ENCODE peak calls at places on chromosome 21, in ten cellular contexts. Y, B, X, P, F, J, L, C, O and V are unnamed samples.

GRCh38 chr21:46500224-46500861 is 41.7 kb downstream of the DIP2A start:
- DNase-seq in Y (no peak), B (no peak), X (no peak), P (no peak), F (no peak), J (no peak), L (no peak), C (no peak), O (no peak), V (no peak)

GRCh38 chr21:27362249-27362648 is 395.4 kb upstream of the ADAMTS5 start:
- DNase-seq in Y (no peak), B (no peak), X (no peak), P (no peak), F (no peak), J (no peak), L (no peak), C (no peak), O (no peak), V (no peak)

GRCh38 chr21:43292041-43292865 is 123.4 kb downstream of the CRYAA start:
- DNase-seq in Y (no peak), B (peak), X (no peak), P (peak), F (no peak), J (no peak), L (no peak), C (no peak), O (no peak), V (no peak)

GRCh38 chr21:42975886-42976608 is 1.7 kb downstream of the PKNOX1 start:
- DNase-seq in Y (no peak), B (no peak), X (no peak), P (no peak), F (no peak), J (no peak), L (no peak), C (no peak), O (no peak), V (no peak)

GRCh38 chr21:35616090-35616489 is 444.2 kb downstream of the SETD4 start:
- DNase-seq in Y (no peak), B (no peak), X (no peak), P (no peak), F (no peak), J (no peak), L (peak), C (no peak), O (no peak), V (no peak)

GRCh38 chr21:34930971-34931370 is 118.1 kb downstream of the RUNX1 start:
- DNase-seq in Y (no peak), B (no peak), X (no peak), P (no peak), F (no peak), J (no peak), L (no peak), C (no peak), O (no peak), V (no peak)

GRCh38 chr21:25464275-25464674 is 143.0 kb downstream of the MRPL39 start:
- DNase-seq in Y (no peak), B (no peak), X (no peak), P (no peak), F (no peak), J (no peak), L (no peak), C (no peak), O (no peak), V (no peak)

GRCh38 chr21:32226444-32226843 is 52.4 kb downstream of the MIS18A start:
- DNase-seq in Y (no peak), B (no peak), X (no peak), P (no peak), F (no peak), J (no peak), L (no peak), C (no peak), O (no peak), V (no peak)

GRCh38 chr21:15063821-15064575 is 802 bp downstream of the NRIP1 start:
- DNase-seq in Y (no peak), B (peak), X (peak), P (peak), F (peak), J (peak), L (no peak), C (peak), O (peak), V (peak)

GRCh38 chr21:28615276-28615675 is 377.4 kb downstream of the LTN1 start:
- DNase-seq in Y (no peak), B (no peak), X (no peak), P (no peak), F (no peak), J (no peak), L (no peak), C (no peak), O (no peak), V (no peak)

GRCh38 chr21:14734833-14735232 is 188.7 kb upstream of the SAMSN1 start:
- DNase-seq in Y (no peak), B (no peak), X (no peak), P (no peak), F (no peak), J (no peak), L (no peak), C (no peak), O (no peak), V (no peak)

GRCh38 chr21:46550511-46550941 is 54.4 kb downstream of the S100B start:
- DNase-seq in Y (no peak), B (no peak), X (no peak), P (no peak), F (no peak), J (peak), L (no peak), C (no peak), O (no peak), V (no peak)

GRCh38 chr21:27841084-27841483 is 874.2 kb upstream of the ADAMTS5 start:
- DNase-seq in Y (no peak), B (no peak), X (no peak), P (no peak), F (no peak), J (no peak), L (no peak), C (no peak), O (no peak), V (no peak)

GRCh38 chr21:37098756-37099155 is 25.7 kb downstream of the TTC3 start:
- DNase-seq in Y (no peak), B (no peak), X (no peak), P (no peak), F (no peak), J (no peak), L (no peak), C (no peak), O (no peak), V (no peak)

GRCh38 chr21:31559368-31560119 is 99.9 kb upstream of the SOD1 start:
- DNase-seq in Y (no peak), B (peak), X (peak), P (peak), F (peak), J (peak), L (peak), C (peak), O (peak), V (peak)

GRCh38 chr21:28636988-28637691 is 355.5 kb downstream of the LTN1 start:
- DNase-seq in Y (no peak), B (no peak), X (no peak), P (no peak), F (no peak), J (no peak), L (peak), C (no peak), O (no peak), V (no peak)

GRCh38 chr21:14862794-14863720 is 201.7 kb downstream of the NRIP1 start:
- DNase-seq in Y (no peak), B (no peak), X (no peak), P (no peak), F (no peak), J (no peak), L (no peak), C (no peak), O (no peak), V (peak)

GRCh38 chr21:14736162-14736561 is 190.0 kb upstream of the SAMSN1 start:
- DNase-seq in Y (no peak), B (no peak), X (no peak), P (no peak), F (no peak), J (no peak), L (no peak), C (no peak), O (no peak), V (no peak)

GRCh38 chr21:27561116-27561515 is 594.2 kb upstream of the ADAMTS5 start:
- DNase-seq in Y (no peak), B (no peak), X (peak), P (peak), F (no peak), J (no peak), L (no peak), C (no peak), O (no peak), V (no peak)

GRCh38 chr21:32020551-32020950 is 147.7 kb downstream of the HUNK start:
- DNase-seq in Y (no peak), B (no peak), X (no peak), P (no peak), F (no peak), J (no peak), L (no peak), C (no peak), O (no peak), V (no peak)

GRCh38 chr21:35810431-35810970 is 249.8 kb downstream of the SETD4 start:
- DNase-seq in Y (no peak), B (no peak), X (no peak), P (no peak), F (no peak), J (no peak), L (no peak), C (no peak), O (no peak), V (no peak)

GRCh38 chr21:43814215-43815106 is 25.1 kb downstream of the RRP1 start:
- DNase-seq in Y (no peak), B (no peak), X (no peak), P (no peak), F (no peak), J (no peak), L (no peak), C (no peak), O (no peak), V (no peak)

GRCh38 chr21:15631342-15631741 is 98.4 kb upstream of the USP25 start:
- DNase-seq in Y (no peak), B (no peak), X (no peak), P (no peak), F (no peak), J (no peak), L (peak), C (no peak), O (no peak), V (no peak)

GRCh38 chr21:46388896-46389295 is 64.9 kb downstream of the PCNT start:
- DNase-seq in Y (no peak), B (no peak), X (no peak), P (no peak), F (no peak), J (no peak), L (no peak), C (no peak), O (no peak), V (no peak)

GRCh38 chr21:43983390-43983789 is 28.7 kb upstream of the TRAPPC10 start:
- DNase-seq in Y (no peak), B (no peak), X (no peak), P (no peak), F (no peak), J (no peak), L (no peak), C (no peak), O (no peak), V (no peak)

GRCh38 chr21:35476616-35477395 is 427.7 kb upstream of the RUNX1 start:
- DNase-seq in Y (no peak), B (no peak), X (no peak), P (no peak), F (no peak), J (no peak), L (peak), C (no peak), O (no peak), V (no peak)

GRCh38 chr21:15604424-15604823 is 125.4 kb upstream of the USP25 start:
- DNase-seq in Y (no peak), B (no peak), X (no peak), P (no peak), F (no peak), J (no peak), L (peak), C (no peak), O (no peak), V (no peak)

GRCh38 chr21:36753556-36753955 is 54.6 kb downstream of the SIM2 start:
- DNase-seq in Y (no peak), B (no peak), X (no peak), P (no peak), F (no peak), J (no peak), L (peak), C (no peak), O (no peak), V (no peak)

GRCh38 chr21:36754241-36754881 is 55.4 kb downstream of the SIM2 start:
- DNase-seq in Y (no peak), B (no peak), X (no peak), P (no peak), F (no peak), J (no peak), L (no peak), C (no peak), O (no peak), V (no peak)

GRCh38 chr21:28454978-28455600 is 537.6 kb downstream of the LTN1 start:
- DNase-seq in Y (no peak), B (no peak), X (no peak), P (no peak), F (no peak), J (no peak), L (no peak), C (no peak), O (no peak), V (no peak)

GRCh38 chr21:27776925-27777553 is 810.2 kb upstream of the ADAMTS5 start:
- DNase-seq in Y (no peak), B (peak), X (no peak), P (peak), F (no peak), J (peak), L (no peak), C (no peak), O (no peak), V (no peak)

GRCh38 chr21:43295016-43295958 is 126.5 kb downstream of the CRYAA start:
- DNase-seq in Y (no peak), B (peak), X (no peak), P (peak), F (no peak), J (no peak), L (no peak), C (no peak), O (no peak), V (no peak)

DNA sequence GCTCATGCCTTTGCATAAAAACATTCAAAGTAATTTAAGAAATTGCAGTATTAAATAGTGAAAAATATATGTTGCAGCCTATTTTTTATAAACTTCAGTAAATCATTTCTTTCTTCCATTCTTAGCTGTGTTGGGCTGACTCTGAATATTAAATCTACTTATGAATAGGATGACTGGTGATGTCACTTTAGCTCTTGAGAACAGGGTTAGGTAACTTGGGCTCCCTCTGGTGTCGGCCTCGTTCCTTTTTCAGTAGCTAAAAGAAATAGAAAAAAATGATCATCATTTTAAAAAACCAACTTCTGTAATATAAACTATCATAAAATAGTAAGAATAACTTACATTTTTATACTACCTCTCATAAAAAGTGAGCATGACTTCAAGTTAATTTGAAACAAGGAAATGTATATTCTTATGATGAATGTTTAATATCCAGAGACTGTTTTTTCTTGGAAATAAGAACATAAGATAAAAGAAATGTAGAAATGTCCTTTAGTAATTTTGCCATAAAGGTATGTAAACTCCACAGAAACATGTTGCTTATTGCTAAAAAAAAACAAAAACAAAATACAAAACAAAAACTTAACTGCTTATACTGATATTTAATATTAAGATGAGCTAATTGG is 26.8 kb upstream of the NCAM2 start:
- DNase-seq in Y (peak), B (no peak), X (peak), P (peak), F (no peak), J (no peak), L (no peak), C (peak), O (no peak), V (peak)
- TF ChIP-seq CTCF in Y (no peak), B (no peak), X (no peak), P (peak), F (no peak), J (peak), L (no peak), C (peak), O (peak), V (peak)

GRCh38 chr21:33901421-33902288 is 13.9 kb downstream of the ATP5PO start:
- DNase-seq in Y (no peak), B (no peak), X (no peak), P (no peak), F (no peak), J (no peak), L (peak), C (peak), O (no peak), V (peak)
- TF ChIP-seq CTCF in Y (peak), B (no peak), X (no peak), P (peak), F (peak), J (peak), L (peak), C (peak), O (peak), V (peak)

GRCh38 chr21:38170283-38170682 is 86.5 kb upstream of the KCNJ15 start:
- DNase-seq in Y (no peak), B (no peak), X (no peak), P (no peak), F (no peak), J (peak), L (no peak), C (no peak), O (no peak), V (peak)
- TF ChIP-seq CTCF in Y (peak), B (no peak), X (no peak), P (peak), F (no peak), J (peak), L (peak), C (no peak), O (no peak), V (peak)

GRCh38 chr21:41973861-41974751 is 20.3 kb upstream of the C2CD2 start:
- DNase-seq in Y (peak), B (no peak), X (no peak), P (peak), F (peak), J (peak), L (no peak), C (no peak), O (peak), V (no peak)
- TF ChIP-seq CTCF in Y (no peak), B (no peak), X (peak), P (no peak), F (no peak), J (no peak), L (peak), C (no peak), O (peak), V (peak)

DNA sequence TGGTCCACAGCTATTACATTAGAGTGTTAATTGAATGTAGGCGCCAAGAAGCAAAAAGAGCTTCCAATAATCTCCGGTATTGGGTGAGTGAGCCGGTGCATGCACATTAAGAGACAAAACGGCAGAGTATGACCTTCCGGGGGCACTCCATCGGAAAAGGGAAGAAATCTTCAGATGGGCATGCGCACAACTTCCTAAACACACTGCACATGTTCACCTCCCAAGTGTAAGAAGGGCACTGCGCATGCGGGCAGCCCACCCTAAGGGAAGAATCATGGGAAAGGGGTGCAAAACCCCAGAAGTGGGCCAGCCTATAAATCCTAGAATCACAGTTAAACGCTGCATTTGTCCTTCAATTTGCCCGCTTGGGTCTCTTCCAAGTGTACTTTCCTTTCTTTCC is 6.7 kb upstream of the IFNAR1 start:
- DNase-seq in Y (no peak), B (no peak), X (no peak), P (no peak), F (no peak), J (no peak), L (no peak), C (no peak), O (no peak), V (no peak)
- TF ChIP-seq CTCF in Y (no peak), B (no peak), X (no peak), P (no peak), F (no peak), J (no peak), L (no peak), C (no peak), O (no peak), V (no peak)

GRCh38 chr21:30468912-30469812 is 11.0 kb downstream of the KRTAP19-1 start:
- DNase-seq in Y (no peak), B (no peak), X (no peak), P (no peak), F (no peak), J (no peak), L (no peak), C (no peak), O (no peak), V (no peak)

GRCh38 chr21:30463713-30464112 is 16.5 kb downstream of the KRTAP19-1 start:
- DNase-seq in Y (no peak), B (no peak), X (no peak), P (no peak), F (no peak), J (no peak), L (no peak), C (no peak), O (no peak), V (no peak)
- TF ChIP-seq CTCF in Y (peak), B (no peak), X (no peak), P (peak), F (no peak), J (no peak), L (peak), C (peak), O (peak), V (peak)

DNA sequence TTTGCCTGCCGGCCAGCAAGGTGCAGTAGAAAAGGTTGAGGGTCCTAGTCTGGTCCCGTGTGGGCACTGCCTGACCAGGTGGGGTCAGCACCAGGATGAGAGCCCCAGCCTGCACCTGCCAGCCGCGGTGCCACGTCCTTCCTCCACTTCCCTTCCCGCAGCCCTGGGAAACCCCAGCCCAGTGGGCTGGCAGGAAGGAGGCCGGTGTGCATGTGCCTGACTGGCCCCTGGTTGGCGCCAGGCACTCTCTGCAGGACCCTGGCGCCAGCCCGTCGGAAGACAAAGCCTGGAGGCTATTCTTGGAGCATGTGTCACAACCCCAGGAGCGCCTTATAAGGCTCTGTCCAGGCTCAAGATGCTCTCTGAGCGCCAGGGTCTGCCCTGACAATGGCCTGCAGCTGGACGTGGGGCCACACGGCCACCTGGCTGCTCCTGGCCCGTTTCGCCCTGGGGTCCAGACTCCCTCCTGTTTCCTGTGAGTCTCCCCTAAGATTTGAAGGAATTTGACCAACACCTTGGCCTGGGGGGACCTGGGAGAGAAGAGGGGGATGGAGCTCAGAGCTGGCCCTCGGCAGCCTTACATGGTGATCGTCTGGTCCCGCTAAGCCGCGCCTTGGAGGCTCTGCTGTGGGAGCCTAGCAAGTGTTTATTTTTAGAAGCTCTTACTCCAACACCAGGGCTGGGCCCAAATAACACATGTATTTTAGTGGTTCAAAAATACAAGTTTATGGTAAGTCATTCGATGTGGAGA is 31.9 kb upstream of the POFUT2 start:
- DNase-seq in Y (no peak), B (peak), X (no peak), P (peak), F (peak), J (no peak), L (no peak), C (no peak), O (no peak), V (no peak)
- TF ChIP-seq CTCF in Y (no peak), B (no peak), X (no peak), P (no peak), F (no peak), J (no peak), L (no peak), C (no peak), O (no peak), V (no peak)

DNA sequence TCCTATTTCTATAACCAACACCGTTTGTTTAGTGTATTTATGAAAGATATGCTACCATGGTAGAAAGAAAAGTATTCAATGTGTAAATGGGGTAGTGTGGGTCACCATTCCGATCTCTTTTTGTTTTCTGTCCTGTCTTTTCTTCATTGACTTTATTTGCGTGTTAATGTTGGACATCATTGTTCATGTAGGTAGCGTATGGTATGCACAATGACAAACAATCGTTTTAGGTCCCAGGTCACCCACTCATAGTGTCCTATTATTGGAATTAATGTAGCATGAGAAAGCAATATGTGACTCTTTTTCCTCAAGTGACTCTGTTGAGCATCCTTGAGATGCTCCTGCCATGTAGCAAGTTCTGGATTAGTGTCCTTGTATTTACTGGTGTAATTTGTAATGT is 25.4 kb downstream of the ATP5PO start:
- DNase-seq in Y (no peak), B (no peak), X (no peak), P (no peak), F (no peak), J (no peak), L (no peak), C (no peak), O (no peak), V (no peak)
- TF ChIP-seq CTCF in Y (no peak), B (no peak), X (no peak), P (no peak), F (no peak), J (no peak), L (no peak), C (no peak), O (no peak), V (no peak)

GRCh38 chr21:40356644-40357043 is 489.4 kb downstream of the PCP4 start:
- DNase-seq in Y (no peak), B (no peak), X (no peak), P (no peak), F (no peak), J (no peak), L (no peak), C (no peak), O (no peak), V (no peak)
- TF ChIP-seq CTCF in Y (no peak), B (no peak), X (no peak), P (no peak), F (no peak), J (no peak), L (no peak), C (peak), O (peak), V (no peak)